ENCODE peak calls at places on chromosomes 5 and 9, in seven cellular contexts. J is Panc1; S is Peyer's patch; Y is dorsolateral prefrontal cortex; M is ovary; W is CD8-positive, alpha-beta T cell; O is cardiac fibroblast. R is an unnamed sample.

GRCh38 chr9:118321823-118322222 is 617.6 kb downstream of the TLR4 start:
- DNase-seq in O (no peak), Y (no peak), M (no peak), S (no peak), W (no peak), J (no peak), R (no peak)

GRCh38 chr9:126112135-126112720 is 214.4 kb upstream of the MVB12B start:
- DNase-seq in J (no peak), M (no peak), S (no peak), W (no peak), Y (no peak), O (no peak), R (no peak)

GRCh38 chr9:101840694-101841188 is 102.3 kb upstream of the GRIN3A start:
- DNase-seq in Y (no peak), M (no peak), J (no peak), O (no peak), S (no peak), W (no peak), R (no peak)

GRCh38 chr5:44002381-44002901 is 386.8 kb downstream of the FGF10 start:
- DNase-seq in M (no peak), O (peak), W (no peak), Y (no peak), J (peak), S (no peak), R (no peak)

GRCh38 chr9:137696526-137696925 is 77.7 kb downstream of the EHMT1 start:
- DNase-seq in S (no peak), W (no peak), O (no peak), J (no peak), M (no peak), Y (no peak), R (no peak)

GRCh38 chr5:171418982-171419662 is at the start of gene FGF18:
- DNase-seq in J (no peak), S (no peak), Y (no peak), O (peak), W (peak), M (peak), R (peak)

GRCh38 chr5:1103505-1104326 is 8.1 kb downstream of the SLC12A7 start:
- DNase-seq in M (peak), S (peak), Y (peak), W (peak), O (no peak), J (no peak), R (no peak)

GRCh38 chr5:131671994-131672655 is 37.1 kb upstream of the RAPGEF6 start:
- DNase-seq in O (peak), M (no peak), S (no peak), W (no peak), Y (no peak), J (no peak), R (peak)

GRCh38 chr9:109789582-109790360 is 9.8 kb downstream of the PALM2AKAP2 start:
- DNase-seq in O (no peak), Y (no peak), M (no peak), W (no peak), S (no peak), J (no peak), R (no peak)

GRCh38 chr5:172450861-172451695 is 3.2 kb downstream of the SH3PXD2B start:
- DNase-seq in M (no peak), O (peak), Y (no peak), W (peak), J (no peak), S (no peak), R (peak)

GRCh38 chr9:21854594-21854993 is 52.2 kb downstream of the MTAP start:
- DNase-seq in S (no peak), M (no peak), J (no peak), Y (no peak), O (peak), W (no peak), R (peak)

GRCh38 chr9:121772600-121773285 is 121.3 kb downstream of the DAB2IP start:
- DNase-seq in M (peak), J (no peak), S (no peak), Y (peak), O (no peak), W (no peak), R (no peak)

GRCh38 chr9:626591-626990 is 214.9 kb upstream of the DMRT1 start:
- DNase-seq in Y (no peak), M (no peak), W (no peak), O (peak), J (no peak), S (no peak), R (no peak)

GRCh38 chr5:14199902-14200301 is 56.8 kb downstream of the TRIO start:
- DNase-seq in S (no peak), J (no peak), M (peak), O (no peak), W (no peak), Y (no peak), R (no peak)

GRCh38 chr9:134735441-134736175 is 94.0 kb downstream of the COL5A1 start:
- DNase-seq in O (no peak), Y (no peak), S (no peak), J (no peak), M (peak), W (no peak), R (no peak)

GRCh38 chr5:73214921-73215490 is 42.0 kb downstream of the TMEM174 start:
- DNase-seq in M (no peak), W (no peak), Y (no peak), J (no peak), S (no peak), O (no peak), R (no peak)

GRCh38 chr5:101942321-101942882 is 353.7 kb downstream of the SLCO4C1 start:
- DNase-seq in O (peak), S (no peak), J (peak), M (no peak), Y (no peak), W (no peak), R (peak)

GRCh38 chr5:68849103-68849502 is 244.7 kb upstream of the SLC30A5 start:
- DNase-seq in J (no peak), S (no peak), O (no peak), W (no peak), Y (no peak), M (no peak), R (no peak)

GRCh38 chr5:16735092-16735970 is 118.5 kb upstream of the RETREG1 start:
- DNase-seq in W (no peak), O (peak), Y (no peak), M (no peak), J (no peak), S (no peak), R (peak)

GRCh38 chr5:137205237-137205636 is 293.9 kb downstream of the SPOCK1 start:
- DNase-seq in S (no peak), W (no peak), O (peak), Y (no peak), M (no peak), J (no peak), R (peak)

GRCh38 chr9:108521063-108521462 is 334.7 kb downstream of the ACTL7B start:
- DNase-seq in W (no peak), Y (no peak), S (no peak), M (no peak), O (peak), J (no peak), R (peak)

GRCh38 chr5:2017540-2018389 is 135.0 kb upstream of the IRX4 start:
- DNase-seq in O (peak), W (no peak), M (no peak), S (no peak), J (peak), Y (no peak), R (peak)

GRCh38 chr5:132054031-132054696 is 6.3 kb upstream of the IL3 start:
- DNase-seq in S (peak), W (peak), Y (peak), J (no peak), M (no peak), O (no peak), R (no peak)

GRCh38 chr5:169576181-169576598 is 7.4 kb upstream of the SPDL1 start:
- DNase-seq in S (no peak), Y (no peak), W (no peak), M (no peak), O (peak), J (no peak), R (peak)

GRCh38 chr9:105393576-105394344 is 54.1 kb upstream of the FSD1L start:
- DNase-seq in W (no peak), J (no peak), S (no peak), Y (no peak), O (no peak), M (no peak), R (no peak)

GRCh38 chr9:88680505-88681160 is 145.7 kb downstream of the NXNL2 start:
- DNase-seq in S (no peak), Y (no peak), J (no peak), W (no peak), O (peak), M (no peak), R (peak)

GRCh38 chr5:122093861-122094650 is 16.0 kb upstream of the LOX start:
- DNase-seq in O (peak), J (no peak), W (no peak), Y (no peak), S (no peak), M (no peak), R (no peak)

GRCh38 chr9:101711330-101711941 is 27.0 kb downstream of the GRIN3A start:
- DNase-seq in Y (no peak), O (peak), S (no peak), J (no peak), W (peak), M (no peak), R (no peak)

DNA sequence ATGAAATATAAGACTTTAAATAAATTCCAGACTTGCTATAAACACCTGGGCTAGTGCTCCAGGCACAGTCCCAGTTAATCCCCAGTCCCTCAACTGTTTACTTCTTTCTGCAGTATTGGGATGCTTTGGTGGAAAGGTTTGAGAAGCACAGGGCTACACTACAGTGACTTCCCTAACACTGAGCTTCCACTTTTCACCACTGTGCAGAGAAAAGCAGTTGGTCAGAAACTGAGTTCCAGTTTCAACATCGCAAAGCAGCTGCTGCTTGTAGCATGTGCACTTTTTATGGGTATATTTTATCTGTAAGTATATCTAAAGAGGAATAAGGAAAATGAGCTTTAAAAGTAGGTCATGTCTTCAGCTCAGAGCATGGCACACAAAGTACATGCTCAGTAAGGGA is 339.7 kb downstream of the NTRK2 start:
- DNase-seq in J (no peak), W (no peak), O (no peak), Y (no peak), S (no peak), M (no peak), R (no peak)
- TF ChIP-seq CTCF in J (no peak), W (no peak), O (no peak), Y (no peak), S (no peak), M (no peak), R (no peak)

GRCh38 chr9:92133949-92134604 is 18.9 kb upstream of the SPTLC1 start:
- DNase-seq in S (peak), J (peak), M (peak), O (peak), Y (peak), W (peak), R (peak)
- H3K4me3 ChIP-seq in S (no peak), J (peak), M (peak), O (peak), Y (peak), W (no peak), R (peak)

GRCh38 chr5:146947181-146947941 is 68.8 kb upstream of the PPP2R2B start:
- DNase-seq in O (peak), J (no peak), Y (no peak), W (no peak), M (no peak), S (no peak), R (peak)
- TF ChIP-seq CTCF in O (no peak), J (peak), Y (peak), W (no peak), M (no peak), S (no peak), R (peak)

DNA sequence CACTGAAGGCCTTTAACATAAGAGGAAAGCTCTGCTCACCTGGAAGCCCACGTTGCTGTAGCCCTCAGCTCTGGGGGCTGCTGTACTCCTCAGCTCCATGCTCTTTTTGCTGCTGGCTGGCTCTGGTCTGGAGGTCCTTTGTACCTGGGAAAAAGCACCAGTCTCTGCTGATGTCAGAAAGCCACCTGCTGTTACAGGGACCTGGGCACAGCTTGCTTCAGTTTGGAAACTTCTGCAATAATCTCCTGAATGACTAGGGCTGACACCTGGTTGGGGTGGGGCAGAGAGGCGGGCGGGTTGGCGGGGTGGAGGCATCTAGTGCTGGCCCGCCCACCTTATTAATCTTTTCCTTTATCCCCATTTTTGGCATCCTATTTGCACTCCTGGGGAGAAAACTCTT is at the start of gene SLC28A3:
- DNase-seq in J (no peak), Y (no peak), M (no peak), O (no peak), S (no peak), W (no peak), R (no peak)
- H3K4me3 ChIP-seq in J (no peak), Y (no peak), M (no peak), O (no peak), S (peak), W (no peak), R (no peak)

GRCh38 chr9:93659837-93660177 is 83.4 kb downstream of the PHF2 start:
- DNase-seq in Y (no peak), S (no peak), M (no peak), O (no peak), J (no peak), W (no peak), R (no peak)

GRCh38 chr9:93661591-93661990 is 85.2 kb downstream of the PHF2 start:
- DNase-seq in Y (no peak), M (no peak), W (no peak), S (no peak), J (no peak), O (no peak), R (no peak)

GRCh38 chr9:93659044-93659836 is 82.9 kb downstream of the PHF2 start:
- DNase-seq in O (no peak), W (no peak), S (no peak), J (no peak), Y (peak), M (no peak), R (no peak)

GRCh38 chr9:93662016-93662638 is 85.7 kb downstream of the PHF2 start:
- DNase-seq in S (no peak), O (no peak), Y (no peak), J (no peak), M (no peak), W (no peak), R (no peak)

GRCh38 chr9:93660647-93661046 is 84.3 kb downstream of the PHF2 start:
- DNase-seq in S (no peak), W (no peak), J (no peak), O (no peak), Y (peak), M (no peak), R (no peak)
- TF ChIP-seq CTCF in S (no peak), W (no peak), J (no peak), O (no peak), Y (no peak), M (no peak), R (no peak)

GRCh38 chr5:119358901-119359603 is 3.2 kb downstream of the TNFAIP8 start:
- DNase-seq in W (no peak), O (no peak), S (no peak), Y (no peak), M (no peak), J (no peak), R (no peak)
- H3K4me3 ChIP-seq in W (no peak), O (no peak), S (no peak), Y (no peak), M (no peak), J (no peak), R (no peak)

GRCh38 chr5:142281012-142281374 is 43.8 kb downstream of the SPRY4 start:
- DNase-seq in J (no peak), O (no peak), M (no peak), Y (no peak), S (no peak), W (no peak), R (no peak)

GRCh38 chr5:142277796-142278195 is 47.0 kb downstream of the SPRY4 start:
- DNase-seq in Y (no peak), M (no peak), O (no peak), W (no peak), S (no peak), J (no peak), R (no peak)

GRCh38 chr5:142276517-142276916 is 48.3 kb downstream of the SPRY4 start:
- DNase-seq in S (no peak), J (no peak), M (no peak), Y (no peak), W (no peak), O (no peak), R (no peak)

GRCh38 chr5:142280066-142281011 is 44.5 kb downstream of the SPRY4 start:
- DNase-seq in O (peak), W (no peak), J (no peak), S (no peak), M (no peak), Y (no peak), R (peak)

GRCh38 chr5:142275496-142275895 is 49.3 kb downstream of the SPRY4 start:
- DNase-seq in S (no peak), W (no peak), M (no peak), J (no peak), Y (no peak), O (no peak), R (no peak)
- TF ChIP-seq CTCF in S (no peak), W (no peak), M (no peak), J (no peak), Y (no peak), O (no peak), R (no peak)

GRCh38 chr5:179530069-179530998 is 20.0 kb upstream of the RUFY1 start:
- DNase-seq in Y (no peak), O (peak), S (peak), M (peak), W (peak), J (no peak), R (peak)
- H3K4me3 ChIP-seq in Y (peak), O (peak), S (peak), M (peak), W (peak), J (no peak), R (peak)

GRCh38 chr5:180829711-180830110 is 27.1 kb upstream of the MGAT1 start:
- DNase-seq in S (no peak), M (no peak), J (no peak), W (no peak), Y (no peak), O (no peak), R (no peak)

GRCh38 chr5:180825768-180826525 is 23.3 kb upstream of the MGAT1 start:
- DNase-seq in Y (no peak), S (no peak), M (no peak), W (no peak), O (peak), J (peak), R (peak)

GRCh38 chr5:180830253-180831138 is 27.9 kb upstream of the MGAT1 start:
- DNase-seq in O (peak), M (peak), W (peak), Y (peak), J (no peak), S (peak), R (peak)

GRCh38 chr5:180832638-180833068 is 28.4 kb downstream of the ZFP62 start:
- DNase-seq in M (no peak), W (peak), O (no peak), S (peak), J (no peak), Y (no peak), R (no peak)

DNA sequence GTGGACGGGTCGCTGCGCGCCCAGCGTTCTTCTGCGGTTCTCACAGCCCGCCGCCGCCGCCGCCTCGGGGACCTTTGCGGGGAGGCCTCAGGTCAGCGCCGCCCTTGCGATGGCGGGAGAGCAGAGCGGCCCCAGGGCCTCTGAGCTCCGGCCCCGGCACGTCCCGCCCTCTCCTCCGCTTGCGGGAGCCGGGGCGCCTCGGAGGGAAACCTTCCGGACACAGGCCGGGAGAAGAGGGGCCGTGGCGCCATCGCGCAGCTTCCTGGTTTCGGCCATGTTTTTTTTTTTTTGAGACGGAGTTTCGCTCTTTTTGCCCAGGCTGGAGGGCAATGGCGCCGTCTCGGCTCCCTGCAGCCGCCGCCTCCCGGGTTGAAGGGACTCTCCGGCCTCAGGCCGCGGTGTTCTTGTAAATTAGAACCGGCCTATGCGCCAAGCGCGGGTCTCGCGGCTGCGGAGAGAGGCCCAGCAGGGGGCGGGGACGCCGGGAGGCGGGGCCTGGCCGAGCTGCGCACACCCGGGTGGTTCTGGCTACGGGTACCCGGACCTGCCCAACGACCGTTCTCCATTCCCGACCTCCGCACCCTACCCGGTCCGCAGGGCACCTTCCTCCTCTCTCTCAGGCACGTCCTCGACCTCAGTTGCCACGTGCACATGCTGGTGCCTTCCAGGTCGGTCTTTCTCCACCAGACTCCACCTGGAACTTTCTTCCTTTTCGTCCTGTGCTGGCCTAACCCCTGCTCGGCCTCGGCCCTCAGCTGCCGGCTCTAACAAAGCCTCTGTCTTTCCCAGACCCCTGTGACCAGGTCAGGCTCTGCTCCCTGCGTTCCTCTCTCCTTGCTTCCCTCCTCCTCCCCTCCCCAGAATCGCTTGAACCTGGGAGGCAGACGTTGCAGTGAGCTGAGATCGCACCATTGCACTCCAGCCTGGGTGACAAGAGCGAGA is 28.8 kb upstream of the MGAT1 start:
- DNase-seq in W (peak), S (peak), O (peak), Y (peak), J (peak), M (peak), R (peak)
- TF ChIP-seq CTCF in W (no peak), S (no peak), O (no peak), Y (peak), J (no peak), M (peak), R (no peak)